ENCODE peak calls at places on chromosome 14, in eight cellular contexts. R is GM12878, W is stomach, F is HepG2, D is transverse colon, C is K562, H is H1, J is sigmoid colon. U is an unnamed sample.

GRCh38 chr14:92568621-92569479 is 55.3 kb downstream of the RIN3 start:
- DNase-seq in R (peak; percentile 76), W (no peak), F (no peak), D (no peak), C (no peak), H (no peak), J (peak; percentile 74), U (no peak)

GRCh38 chr14:33432407-33433023 is 493.8 kb downstream of the NPAS3 start:
- DNase-seq in R (no peak), W (no peak), F (peak; percentile 42), D (peak; percentile 32), C (no peak), H (no peak), J (no peak), U (no peak)

GRCh38 chr14:65228436-65228835 is 126.1 kb upstream of the MAX start:
- DNase-seq in R (peak; percentile 92), W (no peak), F (no peak), D (no peak), C (no peak), H (no peak), J (no peak), U (no peak)

GRCh38 chr14:92719421-92719820 is 29.0 kb downstream of the LGMN start:
- DNase-seq in R (no peak), W (no peak), F (no peak), D (no peak), C (no peak), H (no peak), J (no peak), U (no peak)

GRCh38 chr14:89841855-89842254 is 112.7 kb downstream of the EFCAB11 start:
- DNase-seq in R (no peak), W (no peak), F (no peak), D (no peak), C (no peak), H (no peak), J (no peak), U (no peak)

GRCh38 chr14:61472801-61473376 is 151.5 kb downstream of the PRKCH start:
- DNase-seq in R (no peak), W (no peak), F (no peak), D (peak; percentile 47), C (no peak), H (no peak), J (no peak), U (no peak)

GRCh38 chr14:97218713-97219355 is 421.7 kb downstream of the VRK1 start:
- DNase-seq in R (no peak), W (no peak), F (no peak), D (no peak), C (no peak), H (peak; percentile 78), J (no peak), U (no peak)

GRCh38 chr14:73240816-73241480 is 3.6 kb downstream of the PAPLN start:
- DNase-seq in R (no peak), W (no peak), F (no peak), D (no peak), C (no peak), H (peak; percentile 27), J (peak; percentile 66), U (peak; percentile 22)

GRCh38 chr14:52043690-52044089 is 25.2 kb downstream of the NID2 start:
- DNase-seq in R (no peak), W (peak; percentile 36), F (peak; percentile 21), D (peak; percentile 49), C (peak; percentile 30), H (peak; percentile 72), J (no peak), U (no peak)

GRCh38 chr14:23621932-23622495 is 14.2 kb upstream of the DHRS2 start:
- DNase-seq in R (no peak), W (no peak), F (no peak), D (no peak), C (no peak), H (no peak), J (no peak), U (no peak)

GRCh38 chr14:75042040-75042439 is 9.2 kb downstream of the MLH3 start:
- DNase-seq in R (no peak), W (no peak), F (no peak), D (no peak), C (no peak), H (no peak), J (no peak), U (no peak)

GRCh38 chr14:75046275-75046674 is 5.0 kb downstream of the MLH3 start:
- DNase-seq in R (no peak), W (no peak), F (no peak), D (no peak), C (no peak), H (no peak), J (no peak), U (no peak)

GRCh38 chr14:75046899-75047298 is 4.4 kb downstream of the MLH3 start:
- DNase-seq in R (no peak), W (no peak), F (no peak), D (no peak), C (no peak), H (no peak), J (no peak), U (no peak)

GRCh38 chr14:75044322-75044721 is 6.9 kb downstream of the MLH3 start:
- DNase-seq in R (no peak), W (no peak), F (no peak), D (no peak), C (no peak), H (no peak), J (no peak), U (no peak)

GRCh38 chr14:75044760-75045159 is 6.5 kb downstream of the MLH3 start:
- DNase-seq in R (no peak), W (no peak), F (no peak), D (no peak), C (no peak), H (no peak), J (no peak), U (no peak)
- H3K36me3 ChIP-seq in R (no peaks in the 10 kb centered on the region), W (peaks cover 21% of the 10 kb centered on the region), F (peaks cover 1% of the 10 kb centered on the region), D (no peaks in the 10 kb centered on the region), C (peaks cover 28% of the 10 kb centered on the region), H (peaks cover 2% of the 10 kb centered on the region), J (no peaks in the 10 kb centered on the region), U (no peaks in the 10 kb centered on the region)

GRCh38 chr14:103545915-103546650 is 16.4 kb downstream of the BAG5 start:
- DNase-seq in R (no peak), W (no peak), F (no peak), D (peak; percentile 8), C (no peak), H (no peak), J (no peak), U (peak; percentile 49)

GRCh38 chr14:103544627-103545218 is 15.7 kb downstream of the TRMT61A start:
- DNase-seq in R (no peak), W (no peak), F (no peak), D (no peak), C (no peak), H (no peak), J (no peak), U (no peak)

GRCh38 chr14:103546651-103547454 is 15.6 kb downstream of the BAG5 start:
- DNase-seq in R (no peak), W (peak; percentile 80), F (peak; percentile 44), D (peak; percentile 79), C (peak; percentile 75), H (peak; percentile 98), J (peak; percentile 88), U (peak; percentile 81)

GRCh38 chr14:103543721-103544626 is 15.0 kb downstream of the TRMT61A start:
- DNase-seq in R (no peak), W (no peak), F (no peak), D (peak; percentile 51), C (no peak), H (peak; percentile 56), J (peak; percentile 86), U (peak; percentile 73)

DNA sequence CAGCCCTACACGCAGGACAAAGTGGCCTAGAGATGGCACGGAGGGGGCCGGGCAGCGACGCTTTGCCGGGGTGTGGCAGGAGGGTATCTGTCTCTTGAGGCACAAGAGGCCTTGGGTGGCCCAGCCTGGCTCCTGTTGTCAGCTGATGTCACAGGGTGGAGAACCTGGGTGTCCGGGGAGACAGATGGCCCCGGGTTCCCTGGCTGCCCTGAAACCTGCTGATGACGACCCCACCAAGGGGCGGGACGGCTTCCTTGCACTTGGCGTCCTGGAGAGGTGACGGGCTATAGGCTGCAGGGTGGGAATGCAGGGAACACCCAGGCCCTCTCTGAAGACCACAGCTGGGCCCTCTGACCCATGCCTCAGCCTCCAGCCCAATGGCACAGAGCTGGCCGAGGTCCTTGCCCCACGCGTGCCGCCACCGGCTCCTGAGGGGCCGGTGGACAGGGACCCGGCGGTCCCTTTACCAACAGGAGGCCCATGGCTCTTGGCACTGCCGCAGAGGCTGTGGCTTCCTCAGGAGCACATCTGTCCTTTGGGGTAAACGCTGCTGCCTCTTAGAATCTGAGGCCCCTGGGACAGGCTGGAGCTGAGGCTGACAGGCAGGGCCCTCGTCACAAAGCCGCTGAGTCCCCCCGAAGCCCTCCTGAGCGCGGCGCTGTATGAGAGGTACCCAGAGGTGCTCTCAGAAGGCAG is 16.4 kb downstream of the TRMT61A start:
- DNase-seq in R (no peak), W (no peak), F (no peak), D (no peak), C (no peak), H (no peak), J (peak; percentile 73), U (no peak)
- H3K27ac ChIP-seq in R (no peak overlapping the region), W (no peak overlapping the region), F (no peak overlapping the region), D (peak overlapping the region; percentile 86), C (no peak overlapping the region), H (no peak overlapping the region), J (peak overlapping the region; percentile 92), U (no peak overlapping the region)

DNA sequence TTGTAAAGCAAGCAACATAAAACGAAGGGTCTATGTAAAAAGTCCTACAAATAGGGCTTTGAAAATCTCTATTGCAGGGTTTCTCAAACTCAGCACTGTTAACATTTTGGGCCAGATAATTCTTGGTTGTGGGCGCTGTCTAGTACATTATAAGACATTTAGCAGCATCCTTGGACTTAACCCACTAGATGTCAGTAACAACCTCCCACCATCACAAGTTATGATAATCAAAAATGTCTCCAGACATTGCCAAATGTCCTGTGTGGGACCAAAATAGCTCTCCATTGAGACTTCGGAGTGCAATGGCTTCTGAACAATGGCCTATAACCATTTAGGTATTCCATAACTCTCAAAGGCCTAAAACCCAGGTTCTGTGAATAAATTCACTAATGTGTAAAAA is 22.9 kb upstream of the DHRS7 start:
- DNase-seq in R (no peak), W (no peak), F (no peak), D (no peak), C (no peak), H (no peak), J (no peak), U (no peak)
- TF ChIP-seq EP300 in R (no peak), W (no peak), F (no peak), D (no peak), C (no peak), H (no peak), J (no peak), U (no peak)

GRCh38 chr14:68391292-68392014 is 401.4 kb downstream of the ZFP36L1 start:
- DNase-seq in R (no peak), W (no peak), F (no peak), D (no peak), C (no peak), H (no peak), J (no peak), U (no peak)

GRCh38 chr14:68394719-68395117 is 398.1 kb downstream of the ZFP36L1 start:
- DNase-seq in R (no peak), W (no peak), F (no peak), D (no peak), C (no peak), H (peak; percentile 58), J (peak; percentile 70), U (peak; percentile 57)

GRCh38 chr14:68392393-68393085 is 400.3 kb downstream of the ZFP36L1 start:
- DNase-seq in R (no peak), W (peak; percentile 31), F (peak; percentile 13), D (peak; percentile 51), C (no peak), H (no peak), J (peak; percentile 86), U (no peak)

GRCh38 chr14:68394113-68394718 is 398.7 kb downstream of the ZFP36L1 start:
- DNase-seq in R (no peak), W (no peak), F (no peak), D (no peak), C (no peak), H (no peak), J (peak; percentile 71), U (no peak)

GRCh38 chr14:68393178-68393763 is 399.6 kb downstream of the ZFP36L1 start:
- DNase-seq in R (no peak), W (no peak), F (no peak), D (no peak), C (no peak), H (no peak), J (no peak), U (no peak)
- H3K36me3 ChIP-seq in R (no peaks in the 10 kb centered on the region), W (no peaks in the 10 kb centered on the region), F (no peaks in the 10 kb centered on the region), D (no peaks in the 10 kb centered on the region), C (no peaks in the 10 kb centered on the region), H (no peaks in the 10 kb centered on the region), J (no peaks in the 10 kb centered on the region), U (no peaks in the 10 kb centered on the region)

U was measured in ovary.